ENCODE peak calls at places on chromosomes 6 and 20, in nine cellular contexts. I, G, Z, C, S, V, Y, K and L are unnamed samples.

GRCh38 chr6:111995409-111995808 is 58.5 kb upstream of the CCN6 start:
- DNase-seq in C (no peak), I (no peak), Y (no peak), S (no peak), G (no peak), V (no peak), K (no peak), Z (peak), L (peak)

GRCh38 chr20:46581386-46581785 is 30.9 kb upstream of the OCSTAMP start:
- DNase-seq in K (no peak), I (no peak), G (no peak), Z (no peak), Y (no peak), S (no peak), V (no peak), C (no peak), L (no peak)

GRCh38 chr20:36950432-36951197 is 893 bp downstream of the SAMHD1 start:
- DNase-seq in V (no peak), G (no peak), Z (peak), C (peak), S (no peak), Y (no peak), K (peak), I (peak), L (no peak)

GRCh38 chr20:25389381-25389857 is 1.2 kb downstream of the ABHD12 start:
- DNase-seq in V (no peak), Y (no peak), K (no peak), C (no peak), I (no peak), S (no peak), Z (peak), G (no peak), L (no peak)

GRCh38 chr20:58106143-58106750 is 122.2 kb downstream of the ANKRD60 start:
- DNase-seq in Z (no peak), Y (no peak), V (no peak), K (no peak), G (no peak), C (no peak), I (no peak), S (no peak), L (no peak)

GRCh38 chr6:4210619-4211419 is 75.4 kb upstream of the ECI2 start:
- DNase-seq in C (peak), G (peak), I (peak), V (peak), Z (peak), Y (peak), S (peak), K (peak), L (peak)

GRCh38 chr20:39195495-39196129 is 233.5 kb downstream of the DHX35 start:
- DNase-seq in Z (no peak), G (no peak), K (no peak), V (no peak), S (no peak), C (no peak), I (no peak), Y (no peak), L (no peak)

GRCh38 chr20:24469116-24470030 is at the start of gene SYNDIG1:
- DNase-seq in V (no peak), K (no peak), S (no peak), Y (no peak), I (peak), Z (no peak), C (no peak), G (no peak), L (no peak)

GRCh38 chr6:4134841-4135664 is at the start of gene ECI2:
- DNase-seq in V (peak), S (no peak), C (peak), G (no peak), K (peak), Y (no peak), Z (peak), I (peak), L (peak)

GRCh38 chr6:90098025-90098474 is 198.6 kb downstream of the BACH2 start:
- DNase-seq in I (peak), G (peak), V (no peak), K (peak), Y (peak), Z (peak), S (no peak), C (no peak), L (peak)

GRCh38 chr20:46324960-46325703 is 16.8 kb upstream of the CDH22 start:
- DNase-seq in Y (no peak), G (no peak), I (no peak), S (no peak), Z (peak), K (peak), V (no peak), C (no peak), L (no peak)

GRCh38 chr6:66605971-66606370 is 898.9 kb upstream of the EYS start:
- DNase-seq in Y (no peak), K (peak), Z (no peak), I (no peak), C (no peak), G (peak), S (no peak), V (no peak), L (no peak)

GRCh38 chr6:158143700-158144099 is 24.4 kb downstream of the SERAC1 start:
- DNase-seq in I (no peak), S (no peak), V (no peak), Z (no peak), C (no peak), G (no peak), Y (no peak), K (no peak), L (no peak)

GRCh38 chr20:38202153-38202981 is 37.3 kb upstream of the TGM2 start:
- DNase-seq in C (no peak), S (no peak), Y (no peak), Z (no peak), V (no peak), I (no peak), G (no peak), K (no peak), L (no peak)

GRCh38 chr20:571754-572331 is 28.3 kb upstream of the CSNK2A1 start:
- DNase-seq in I (peak), Z (no peak), S (no peak), Y (no peak), C (no peak), G (no peak), V (no peak), K (peak), L (no peak)